ENCODE peak calls at places on chromosomes 13 and 19, in four cellular contexts. K, O, J and R are unnamed samples.

GRCh38 chr19:23415561-23416191 is 20.4 kb upstream of the ZNF91 start:
- DNase-seq in K (no peak), O (no peak), J (no peak), R (peak; percentile 90)

GRCh38 chr13:96762876-96763275 is 231.4 kb downstream of the OXGR1 start:
- DNase-seq in K (no peak), O (no peak), J (no peak), R (no peak)

GRCh38 chr19:5877869-5878268 is 7.5 kb upstream of the FUT5 start:
- DNase-seq in K (peak; percentile 62), O (no peak), J (no peak), R (no peak)

GRCh38 chr13:86681223-86681622 is 882.0 kb upstream of the SLITRK6 start:
- DNase-seq in K (no peak), O (no peak), J (no peak), R (no peak)

GRCh38 chr19:17404015-17404414 is 1.4 kb downstream of the BST2 start:
- DNase-seq in K (no peak), O (peak; percentile 75), J (no peak), R (peak; percentile 33)

GRCh38 chr13:86792153-86792651 is 879.0 kb upstream of the SLITRK5 start:
- DNase-seq in K (no peak), O (peak; percentile 19), J (no peak), R (peak; percentile 41)

GRCh38 chr19:4581381-4582111 is 22.1 kb upstream of the SEMA6B start:
- DNase-seq in K (no peak), O (peak; percentile 76), J (no peak), R (peak; percentile 64)

GRCh38 chr13:29583073-29583785 is 12.3 kb downstream of the SLC7A1 start:
- DNase-seq in K (no peak), O (peak; percentile 47), J (no peak), R (no peak)

GRCh38 chr13:42153371-42153770 is 104.9 kb downstream of the DGKH start:
- DNase-seq in K (no peak), O (no peak), J (no peak), R (no peak)

GRCh38 chr19:1249298-1249989 is 1.1 kb downstream of the MIDN start:
- DNase-seq in K (peak; percentile 89), O (peak; percentile 97), J (no peak), R (peak; percentile 92)

GRCh38 chr13:86108334-86108733 is 309.1 kb upstream of the SLITRK6 start:
- DNase-seq in K (no peak), O (no peak), J (no peak), R (no peak)

GRCh38 chr13:104086759-104087158 is 1020.5 kb upstream of the SLC10A2 start:
- DNase-seq in K (no peak), O (no peak), J (no peak), R (no peak)

GRCh38 chr19:1522838-1523237 is 1.0 kb upstream of the PLK5 start:
- DNase-seq in K (no peak), O (no peak), J (no peak), R (no peak)

GRCh38 chr13:113053376-113053775 is 52.2 kb upstream of the F7 start:
- DNase-seq in K (no peak), O (no peak), J (no peak), R (no peak)

GRCh38 chr13:99648905-99649304 is 147.6 kb downstream of the TM9SF2 start:
- DNase-seq in K (no peak), O (no peak), J (no peak), R (no peak)

GRCh38 chr13:26946675-26947342 is 186.2 kb upstream of the GPR12 start:
- DNase-seq in K (peak; percentile 64), O (peak; percentile 66), J (peak; percentile 16), R (no peak)

GRCh38 chr19:30314805-30315155 is 57.4 kb upstream of the ZNF536 start:
- DNase-seq in K (no peak), O (no peak), J (no peak), R (no peak)

GRCh38 chr19:5369962-5370367 is 29.4 kb upstream of the PTPRS start:
- DNase-seq in K (peak; percentile 39), O (peak; percentile 77), J (no peak), R (peak; percentile 93)

GRCh38 chr13:86920960-86921359 is 750.2 kb upstream of the SLITRK5 start:
- DNase-seq in K (no peak), O (no peak), J (no peak), R (no peak)

GRCh38 chr19:1136201-1136600 is 32.4 kb downstream of the GPX4 start:
- DNase-seq in K (no peak), O (no peak), J (no peak), R (no peak)

GRCh38 chr13:49060698-49061387 is 85.1 kb downstream of the FNDC3A start:
- DNase-seq in K (no peak), O (peak; percentile 14), J (no peak), R (no peak)

GRCh38 chr19:18002347-18002850 is 5.6 kb upstream of the ARRDC2 start:
- DNase-seq in K (no peak), O (no peak), J (no peak), R (no peak)

GRCh38 chr13:95300625-95301134 is 571 bp downstream of the ABCC4 start:
- DNase-seq in K (peak; percentile 16), O (peak; percentile 78), J (no peak), R (peak; percentile 50)

GRCh38 chr19:35295792-35296462 is 4.0 kb downstream of the MAG start:
- DNase-seq in K (no peak), O (peak; percentile 63), J (no peak), R (peak; percentile 48)

GRCh38 chr13:52788011-52788410 is 48.4 kb upstream of the CNMD start:
- DNase-seq in K (no peak), O (no peak), J (no peak), R (no peak)

GRCh38 chr19:30686252-30686762 is 314.1 kb downstream of the ZNF536 start:
- DNase-seq in K (no peak), O (no peak), J (no peak), R (no peak)

GRCh38 chr19:29273000-29273691 is 60.2 kb upstream of the UQCRFS1 start:
- DNase-seq in K (no peak), O (no peak), J (no peak), R (no peak)

GRCh38 chr13:90445179-90445578 is 902.3 kb upstream of the MIR17HG start:
- DNase-seq in K (no peak), O (no peak), J (no peak), R (no peak)

GRCh38 chr19:55386515-55386947 is 799 bp downstream of the RPL28 start:
- DNase-seq in K (no peak), O (no peak), J (no peak), R (no peak)

GRCh38 chr19:36605839-36606478 is 846 bp downstream of the ZNF382 start:
- DNase-seq in K (no peak), O (no peak), J (peak; percentile 19), R (no peak)

GRCh38 chr19:56683119-56683518 is 11.6 kb upstream of the ZNF835 start:
- DNase-seq in K (no peak), O (no peak), J (no peak), R (no peak)

GRCh38 chr19:4375164-4375619 is 25.2 kb downstream of the SH3GL1 start:
- DNase-seq in K (peak; percentile 75), O (peak; percentile 94), J (no peak), R (peak; percentile 84)

GRCh38 chr13:113053801-113054604 is 51.6 kb upstream of the F7 start:
- DNase-seq in K (no peak), O (no peak), J (no peak), R (no peak)

GRCh38 chr13:107450931-107451330 is 764.4 kb downstream of the LIG4 start:
- DNase-seq in K (no peak), O (no peak), J (no peak), R (no peak)

GRCh38 chr13:51154029-51154555 is 43.0 kb upstream of the C13orf42 start:
- DNase-seq in K (no peak), O (peak; percentile 9), J (no peak), R (no peak)

GRCh38 chr13:98937911-98938381 is 39.9 kb downstream of the DOCK9 start:
- DNase-seq in K (no peak), O (no peak), J (no peak), R (peak; percentile 79)

GRCh38 chr19:574658-575526 is 2.5 kb downstream of the BSG start:
- DNase-seq in K (peak; percentile 35), O (peak; percentile 96), J (peak; percentile 28), R (no peak)

GRCh38 chr13:33940898-33941297 is 122.9 kb downstream of the RFC3 start:
- DNase-seq in K (no peak), O (no peak), J (no peak), R (peak; percentile 11)

DNA sequence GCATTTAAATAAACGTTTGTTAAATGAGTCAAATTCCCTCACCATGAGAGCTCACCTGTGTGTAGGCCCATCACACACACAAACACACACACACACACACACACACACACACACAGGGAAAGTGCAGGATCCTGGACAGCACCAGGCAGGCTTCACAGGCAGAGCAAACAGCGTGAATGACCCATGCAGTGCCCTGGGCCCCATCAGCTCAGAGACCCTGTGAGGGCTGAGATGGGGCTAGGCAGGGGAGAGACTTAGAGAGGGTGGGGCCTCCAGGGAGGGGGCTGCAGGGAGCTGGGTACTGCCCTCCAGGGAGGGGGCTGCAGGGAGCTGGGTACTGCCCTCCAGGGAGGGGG is 8.5 kb upstream of the CEACAM5 start:
- DNase-seq in K (no peak), O (no peak), J (no peak), R (no peak)
- TF ChIP-seq ETV6 in K (no peak), O (no peak), J (no peak), R (no peak)

GRCh38 chr19:51552608-51552995 is 18.5 kb upstream of the ZNF175 start:
- DNase-seq in K (no peak), O (no peak), J (no peak), R (no peak)

GRCh38 chr19:51551673-51552440 is 19.2 kb upstream of the ZNF175 start:
- DNase-seq in K (no peak), O (no peak), J (no peak), R (no peak)

GRCh38 chr19:51550848-51551672 is 19.6 kb upstream of the SIGLEC6 start:
- DNase-seq in K (no peak), O (peak; percentile 79), J (no peak), R (no peak)

GRCh38 chr19:51549533-51550324 is 18.3 kb upstream of the SIGLEC6 start:
- DNase-seq in K (no peak), O (peak; percentile 92), J (no peak), R (no peak)

GRCh38 chr19:51552996-51553725 is 17.9 kb upstream of the ZNF175 start:
- DNase-seq in K (peak; percentile 39), O (peak; percentile 96), J (no peak), R (peak; percentile 97)
- TF ChIP-seq NR2C2 in K (no peak), O (peak; percentile 84), J (no peak), R (peak; percentile 44)

DNA sequence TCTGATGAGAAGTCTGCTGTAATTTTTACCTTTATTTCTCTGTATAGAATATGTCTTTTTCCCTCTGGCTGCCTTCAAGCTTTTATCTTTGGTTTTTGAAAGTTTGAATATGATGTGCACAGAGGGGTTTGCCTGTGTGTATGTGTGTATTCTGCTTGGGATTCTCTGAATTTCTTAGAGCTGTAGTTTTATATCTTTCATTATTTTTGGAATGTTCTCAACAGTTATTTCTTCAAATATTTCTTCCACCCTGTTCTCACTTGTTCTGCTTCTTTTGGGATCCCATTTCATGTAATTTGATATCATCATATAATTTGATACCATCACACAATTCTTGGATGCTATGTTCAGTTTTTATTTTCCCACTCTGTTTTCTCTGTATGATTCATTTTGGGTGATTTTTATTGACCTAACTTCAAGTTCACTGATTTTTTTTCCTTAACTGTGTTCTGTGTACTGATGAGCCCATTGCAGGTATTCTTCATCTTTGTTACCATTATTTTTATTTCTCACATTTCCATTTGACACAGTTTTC is 7.5 kb downstream of the COG3 start:
- DNase-seq in K (no peak), O (no peak), J (no peak), R (no peak)
- TF ChIP-seq ETV6 in K (no peak), O (no peak), J (no peak), R (no peak)

GRCh38 chr13:44300895-44301638 is 72.6 kb upstream of the SERP2 start:
- DNase-seq in K (no peak), O (no peak), J (peak; percentile 56), R (no peak)
- TF ChIP-seq NR2C2 in K (no peak), O (no peak), J (no peak), R (no peak)